ENCODE peak calls at places on chromosomes 12 and 14, in four cellular contexts. One of them, this sample, is unnamed.

GRCh38 chr12:1932264-1932777 is 13.9 kb upstream of the CACNA2D4 start:
- DNase-seq in HCT116: no peak
- DNase-seq in esophagus squamous epithelium: no peak
- DNase-seq in A549: no peak
- DNase-seq in this sample: no peak

GRCh38 chr14:28975084-28975483 is 208.5 kb downstream of the FOXG1 start:
- DNase-seq in esophagus squamous epithelium: no peak
- DNase-seq in HCT116: no peak
- DNase-seq in A549: no peak
- DNase-seq in this sample: no peak

GRCh38 chr12:51832708-51833107 is 15.8 kb downstream of the FIGNL2 start:
- DNase-seq in esophagus squamous epithelium: no peak
- DNase-seq in HCT116: no peak
- DNase-seq in A549: no peak
- DNase-seq in this sample: no peak

GRCh38 chr12:53145383-53145782 is 35.1 kb upstream of the ZNF740 start:
- DNase-seq in A549: no peak
- DNase-seq in esophagus squamous epithelium: no peak
- DNase-seq in HCT116: no peak
- DNase-seq in this sample: peak; percentile 49

GRCh38 chr12:70648831-70649230 is 11.6 kb upstream of the PTPRB start:
- DNase-seq in A549: no peak
- DNase-seq in esophagus squamous epithelium: no peak
- DNase-seq in HCT116: no peak
- DNase-seq in this sample: no peak

GRCh38 chr12:113196996-113197395 is 11.5 kb downstream of the RITA1 start:
- DNase-seq in HCT116: peak; percentile 63
- DNase-seq in A549: peak; percentile 84
- DNase-seq in esophagus squamous epithelium: no peak
- DNase-seq in this sample: peak; percentile 78

GRCh38 chr12:69000069-69000468 is 67.1 kb upstream of the CPM start:
- DNase-seq in A549: no peak
- DNase-seq in HCT116: no peak
- DNase-seq in esophagus squamous epithelium: no peak
- DNase-seq in this sample: no peak

GRCh38 chr12:88145567-88146347 is 3.6 kb downstream of the TMTC3 start:
- DNase-seq in esophagus squamous epithelium: no peak
- DNase-seq in HCT116: no peak
- DNase-seq in A549: no peak
- DNase-seq in this sample: no peak

GRCh38 chr14:40119321-40119720 is 687.1 kb upstream of the FBXO33 start:
- DNase-seq in A549: no peak
- DNase-seq in HCT116: no peak
- DNase-seq in esophagus squamous epithelium: no peak
- DNase-seq in this sample: no peak

GRCh38 chr14:89254201-89254919 is 162.7 kb downstream of the FOXN3 start:
- DNase-seq in A549: no peak
- DNase-seq in esophagus squamous epithelium: no peak
- DNase-seq in HCT116: no peak
- DNase-seq in this sample: peak; percentile 64

GRCh38 chr12:12349711-12350665 is at the start of gene MANSC1:
- DNase-seq in esophagus squamous epithelium: no peak
- DNase-seq in A549: peak; percentile 58
- DNase-seq in HCT116: no peak
- DNase-seq in this sample: peak; percentile 41

GRCh38 chr12:26027401-26027800 is 68.9 kb downstream of the RASSF8 start:
- DNase-seq in esophagus squamous epithelium: no peak
- DNase-seq in A549: no peak
- DNase-seq in HCT116: no peak
- DNase-seq in this sample: no peak

GRCh38 chr12:26691234-26691970 is 141.6 kb downstream of the ITPR2 start:
- DNase-seq in esophagus squamous epithelium: no peak
- DNase-seq in HCT116: peak; percentile 81
- DNase-seq in A549: peak; percentile 84
- DNase-seq in this sample: no peak

GRCh38 chr12:57864382-57864781 is 17.9 kb upstream of the CTDSP2 start:
- DNase-seq in HCT116: no peak
- DNase-seq in esophagus squamous epithelium: no peak
- DNase-seq in A549: no peak
- DNase-seq in this sample: no peak
- TF ChIP-seq CTCF in HCT116: no peak
- TF ChIP-seq CTCF in esophagus squamous epithelium: no peak
- TF ChIP-seq CTCF in A549: no peak
- TF ChIP-seq CTCF in this sample: no peak

GRCh38 chr14:50001146-50001998 is 108.5 kb downstream of the ARF6 start:
- DNase-seq in HCT116: peak; percentile 87
- DNase-seq in A549: peak; percentile 61
- DNase-seq in esophagus squamous epithelium: no peak
- DNase-seq in this sample: peak; percentile 93
- TF ChIP-seq POLR2A in HCT116: peak; percentile 42
- TF ChIP-seq POLR2A in A549: no peak
- TF ChIP-seq POLR2A in esophagus squamous epithelium: no peak
- TF ChIP-seq POLR2A in this sample: no peak

GRCh38 chr12:104603545-104603973 is 146.8 kb downstream of the CHST11 start:
- DNase-seq in A549: peak; percentile 79
- DNase-seq in HCT116: peak; percentile 74
- DNase-seq in esophagus squamous epithelium: no peak
- DNase-seq in this sample: no peak
- H3K4me3 ChIP-seq in A549: peak overlapping the region; percentile 16
- H3K4me3 ChIP-seq in HCT116: no peak overlapping the region
- H3K4me3 ChIP-seq in esophagus squamous epithelium: no peak overlapping the region
- H3K4me3 ChIP-seq in this sample: no peak overlapping the region

GRCh38 chr12:132602578-132603239 is 7.7 kb downstream of the LRCOL1 start:
- DNase-seq in esophagus squamous epithelium: no peak
- DNase-seq in HCT116: no peak
- DNase-seq in A549: no peak
- DNase-seq in this sample: no peak

GRCh38 chr12:132601171-132601883 is 9.1 kb downstream of the LRCOL1 start:
- DNase-seq in esophagus squamous epithelium: no peak
- DNase-seq in A549: no peak
- DNase-seq in HCT116: no peak
- DNase-seq in this sample: no peak

GRCh38 chr12:132597333-132598283 is 12.8 kb downstream of the LRCOL1 start:
- DNase-seq in HCT116: peak; percentile 13
- DNase-seq in esophagus squamous epithelium: no peak
- DNase-seq in A549: peak; percentile 74
- DNase-seq in this sample: no peak

GRCh38 chr12:132603240-132604107 is 6.9 kb downstream of the LRCOL1 start:
- DNase-seq in A549: no peak
- DNase-seq in esophagus squamous epithelium: no peak
- DNase-seq in HCT116: no peak
- DNase-seq in this sample: no peak

GRCh38 chr12:132600048-132601032 is 10.0 kb downstream of the LRCOL1 start:
- DNase-seq in esophagus squamous epithelium: no peak
- DNase-seq in HCT116: peak; percentile 23
- DNase-seq in A549: peak; percentile 78
- DNase-seq in this sample: peak; percentile 53
- TF ChIP-seq CTCF in esophagus squamous epithelium: peak; percentile 43
- TF ChIP-seq CTCF in HCT116: peak; percentile 84
- TF ChIP-seq CTCF in A549: peak; percentile 74
- TF ChIP-seq CTCF in this sample: no peak

GRCh38 chr12:132908145-132909029 is 21.0 kb upstream of the CHFR start:
- DNase-seq in esophagus squamous epithelium: peak; percentile 80
- DNase-seq in A549: no peak
- DNase-seq in HCT116: no peak
- DNase-seq in this sample: peak; percentile 98
- TF ChIP-seq POLR2A in esophagus squamous epithelium: no peak
- TF ChIP-seq POLR2A in A549: no peak
- TF ChIP-seq POLR2A in HCT116: no peak
- TF ChIP-seq POLR2A in this sample: no peak